ENCODE peak calls at places on chromosomes 6 and 20, in four cellular contexts. One of them, this sample, is unnamed.

GRCh38 chr20:36153754-36154695 is 515 bp upstream of the EPB41L1 start:
- DNase-seq in activated CD8-positive, alpha-beta memory T cell treated with anti-CD3 and anti-CD28 coated beads for 48 hours: no peak
- DNase-seq in HTR-8/SVneo: peak
- DNase-seq in fibroblast of lung: peak
- DNase-seq in this sample: no peak

GRCh38 chr6:15630202-15630601 is 32.6 kb downstream of the DTNBP1 start:
- DNase-seq in fibroblast of lung: no peak
- DNase-seq in activated CD8-positive, alpha-beta memory T cell treated with anti-CD3 and anti-CD28 coated beads for 48 hours: no peak
- DNase-seq in HTR-8/SVneo: no peak
- DNase-seq in this sample: no peak

GRCh38 chr20:9068232-9068781 is 580 bp upstream of the PLCB4 start:
- DNase-seq in fibroblast of lung: no peak
- DNase-seq in activated CD8-positive, alpha-beta memory T cell treated with anti-CD3 and anti-CD28 coated beads for 48 hours: no peak
- DNase-seq in HTR-8/SVneo: peak
- DNase-seq in this sample: no peak

GRCh38 chr6:49409951-49410542 is 53.0 kb downstream of the MMUT start:
- DNase-seq in HTR-8/SVneo: peak
- DNase-seq in fibroblast of lung: peak
- DNase-seq in activated CD8-positive, alpha-beta memory T cell treated with anti-CD3 and anti-CD28 coated beads for 48 hours: peak
- DNase-seq in this sample: no peak

GRCh38 chr6:73580247-73581149 is 59.7 kb upstream of the EEF1A1 start:
- DNase-seq in fibroblast of lung: peak
- DNase-seq in HTR-8/SVneo: peak
- DNase-seq in activated CD8-positive, alpha-beta memory T cell treated with anti-CD3 and anti-CD28 coated beads for 48 hours: peak
- DNase-seq in this sample: no peak

GRCh38 chr20:1861347-1861987 is 33.7 kb upstream of the SIRPA start:
- DNase-seq in fibroblast of lung: peak
- DNase-seq in HTR-8/SVneo: no peak
- DNase-seq in activated CD8-positive, alpha-beta memory T cell treated with anti-CD3 and anti-CD28 coated beads for 48 hours: no peak
- DNase-seq in this sample: no peak

GRCh38 chr6:21886601-21887091 is 293.1 kb downstream of the SOX4 start:
- DNase-seq in HTR-8/SVneo: no peak
- DNase-seq in activated CD8-positive, alpha-beta memory T cell treated with anti-CD3 and anti-CD28 coated beads for 48 hours: no peak
- DNase-seq in fibroblast of lung: peak
- DNase-seq in this sample: no peak

GRCh38 chr6:3258720-3259490 is at the start of gene PSMG4:
- DNase-seq in HTR-8/SVneo: peak
- DNase-seq in fibroblast of lung: peak
- DNase-seq in activated CD8-positive, alpha-beta memory T cell treated with anti-CD3 and anti-CD28 coated beads for 48 hours: peak
- DNase-seq in this sample: peak

GRCh38 chr6:12440981-12441380 is 150.8 kb downstream of the EDN1 start:
- DNase-seq in activated CD8-positive, alpha-beta memory T cell treated with anti-CD3 and anti-CD28 coated beads for 48 hours: no peak
- DNase-seq in HTR-8/SVneo: no peak
- DNase-seq in fibroblast of lung: no peak
- DNase-seq in this sample: no peak

GRCh38 chr6:42197574-42198362 is 3.0 kb upstream of the GUCA1B start:
- DNase-seq in HTR-8/SVneo: peak
- DNase-seq in fibroblast of lung: peak
- DNase-seq in activated CD8-positive, alpha-beta memory T cell treated with anti-CD3 and anti-CD28 coated beads for 48 hours: no peak
- DNase-seq in this sample: no peak

GRCh38 chr6:453152-453551 is 61.6 kb downstream of the IRF4 start:
- DNase-seq in fibroblast of lung: peak
- DNase-seq in activated CD8-positive, alpha-beta memory T cell treated with anti-CD3 and anti-CD28 coated beads for 48 hours: no peak
- DNase-seq in HTR-8/SVneo: no peak
- DNase-seq in this sample: no peak